ENCODE peak calls at places on chromosomes 4 and X, in eight cellular contexts. Y is myocyte; T is NCI-H1417; R is activated naive CD8-positive, alpha-beta T cell treated with anti-CD3 and anti-CD28 coated beads, Interleukin-2, amount 50 U/mL, for 24 hours; G is A549; K is GM04504; L is GM13976; A is thoracic aorta. X is an unnamed sample.

GRCh38 chr4:25842229-25842840 is 20.5 kb downstream of the SEL1L3 start:
- DNase-seq in Y (no peak), T (no peak), R (peak), G (no peak), K (no peak), L (peak), A (no peak), X (no peak)

GRCh38 chr4:99462875-99463464 is 27.8 kb upstream of the ADH7 start:
- DNase-seq in Y (peak), T (peak), R (peak), G (peak), K (peak), L (peak), A (no peak), X (peak)

GRCh38 chr4:186190456-186191265 is 706 bp upstream of the CYP4V2 start:
- DNase-seq in Y (peak), T (peak), R (peak), G (peak), K (no peak), L (peak), A (no peak), X (no peak)

GRCh38 chr4:145618912-145619638 is at the start of gene MMAA:
- DNase-seq in Y (peak), T (peak), R (peak), G (peak), K (peak), L (peak), A (peak), X (no peak)

GRCh38 chr4:186942745-186943606 is 219.3 kb upstream of the FAT1 start:
- DNase-seq in Y (peak), T (no peak), R (no peak), G (no peak), K (no peak), L (no peak), A (no peak), X (no peak)

GRCh38 chr4:4851081-4851480 is 8.4 kb upstream of the MSX1 start:
- DNase-seq in Y (no peak), T (no peak), R (no peak), G (no peak), K (no peak), L (no peak), A (no peak), X (no peak)

GRCh38 chrX:69556094-69557011 is 52.2 kb downstream of the NALF2 start:
- DNase-seq in Y (peak), T (no peak), R (no peak), G (peak), K (no peak), L (no peak), A (no peak), X (no peak)

GRCh38 chr4:109916003-109916399 is 3.3 kb downstream of the EGF start:
- DNase-seq in Y (peak), T (no peak), R (no peak), G (no peak), K (no peak), L (no peak), A (no peak), X (no peak)

GRCh38 chr4:15656038-15656470 is 897 bp upstream of the FBXL5 start:
- DNase-seq in Y (peak), T (peak), R (no peak), G (no peak), K (no peak), L (no peak), A (no peak), X (no peak)

GRCh38 chr4:118141240-118141639 is 107.0 kb downstream of the NDST3 start:
- DNase-seq in Y (no peak), T (no peak), R (no peak), G (no peak), K (no peak), L (no peak), A (no peak), X (no peak)

GRCh38 chr4:75849459-75849858 is 52.8 kb downstream of the PPEF2 start:
- DNase-seq in Y (no peak), T (no peak), R (no peak), G (no peak), K (no peak), L (no peak), A (no peak), X (no peak)

GRCh38 chr4:6633091-6633906 is 7.2 kb upstream of the MRFAP1 start:
- DNase-seq in Y (no peak), T (no peak), R (no peak), G (no peak), K (peak), L (no peak), A (no peak), X (no peak)

GRCh38 chr4:71206763-71207162 is 132.1 kb upstream of the SLC4A4 start:
- DNase-seq in Y (peak), T (peak), R (no peak), G (no peak), K (no peak), L (no peak), A (no peak), X (no peak)

GRCh38 chr4:168765726-168766125 is 244.3 kb downstream of the CBR4 start:
- DNase-seq in Y (peak), T (no peak), R (no peak), G (no peak), K (no peak), L (no peak), A (peak), X (no peak)

GRCh38 chr4:15526924-15527592 is 57.4 kb downstream of the CC2D2A start:
- DNase-seq in Y (no peak), T (no peak), R (no peak), G (no peak), K (no peak), L (no peak), A (no peak), X (no peak)

GRCh38 chr4:156838761-156839160 is 132.8 kb downstream of the PDGFC start:
- DNase-seq in Y (peak), T (no peak), R (no peak), G (no peak), K (no peak), L (no peak), A (no peak), X (no peak)

GRCh38 chr4:141158219-141158618 is 24.9 kb upstream of the RNF150 start:
- DNase-seq in Y (peak), T (no peak), R (no peak), G (peak), K (no peak), L (peak), A (no peak), X (peak)

X was measured in glomerular endothelial cell.